ENCODE peak calls at places on chromosomes 16 and 17, in seven cellular contexts. R is IMR-90, Q is mesendoderm, S is H9, V is mesenchymal stem cell, Y is trophoblast cell, A is H1. I is an unnamed sample.

GRCh38 chr17:80658821-80659220 is 114.2 kb downstream of the RPTOR start:
- DNase-seq in R (no peak), Q (no peak), S (no peak), V (no peak), Y (no peak), A (no peak), I (no peak)

GRCh38 chr17:4945176-4945943 is 3.0 kb downstream of the PFN1 start:
- DNase-seq in R (peak), Q (peak), S (peak), V (peak), Y (peak), A (no peak), I (no peak)

GRCh38 chr17:67290244-67290993 is 45.4 kb upstream of the HELZ start:
- DNase-seq in R (no peak), Q (no peak), S (no peak), V (no peak), Y (no peak), A (no peak), I (no peak)

GRCh38 chr16:29840240-29840639 is 20.0 kb downstream of the MVP start:
- DNase-seq in R (no peak), Q (no peak), S (no peak), V (no peak), Y (no peak), A (no peak), I (no peak)

GRCh38 chr16:54597222-54597621 is 310.6 kb upstream of the IRX3 start:
- DNase-seq in R (no peak), Q (no peak), S (no peak), V (no peak), Y (no peak), A (no peak), I (no peak)

GRCh38 chr16:59356144-59356543 is 622.0 kb upstream of the GOT2 start:
- DNase-seq in R (no peak), Q (no peak), S (no peak), V (no peak), Y (no peak), A (no peak), I (no peak)

GRCh38 chr17:62987136-62987535 is 21.1 kb downstream of the TANC2 start:
- DNase-seq in R (no peak), Q (peak), S (peak), V (no peak), Y (no peak), A (no peak), I (no peak)

GRCh38 chr17:72237223-72237622 is 116.4 kb downstream of the SOX9 start:
- DNase-seq in R (no peak), Q (no peak), S (peak), V (no peak), Y (no peak), A (no peak), I (no peak)

GRCh38 chr17:21075739-21076085 is 32.9 kb upstream of the USP22 start:
- DNase-seq in R (no peak), Q (no peak), S (no peak), V (no peak), Y (peak), A (no peak), I (no peak)
- H2BK5ac ChIP-seq in R (no peak), Q (no peak), S (no peak), V (no peak), Y (no peak), A (no peak), I (no peak)

DNA sequence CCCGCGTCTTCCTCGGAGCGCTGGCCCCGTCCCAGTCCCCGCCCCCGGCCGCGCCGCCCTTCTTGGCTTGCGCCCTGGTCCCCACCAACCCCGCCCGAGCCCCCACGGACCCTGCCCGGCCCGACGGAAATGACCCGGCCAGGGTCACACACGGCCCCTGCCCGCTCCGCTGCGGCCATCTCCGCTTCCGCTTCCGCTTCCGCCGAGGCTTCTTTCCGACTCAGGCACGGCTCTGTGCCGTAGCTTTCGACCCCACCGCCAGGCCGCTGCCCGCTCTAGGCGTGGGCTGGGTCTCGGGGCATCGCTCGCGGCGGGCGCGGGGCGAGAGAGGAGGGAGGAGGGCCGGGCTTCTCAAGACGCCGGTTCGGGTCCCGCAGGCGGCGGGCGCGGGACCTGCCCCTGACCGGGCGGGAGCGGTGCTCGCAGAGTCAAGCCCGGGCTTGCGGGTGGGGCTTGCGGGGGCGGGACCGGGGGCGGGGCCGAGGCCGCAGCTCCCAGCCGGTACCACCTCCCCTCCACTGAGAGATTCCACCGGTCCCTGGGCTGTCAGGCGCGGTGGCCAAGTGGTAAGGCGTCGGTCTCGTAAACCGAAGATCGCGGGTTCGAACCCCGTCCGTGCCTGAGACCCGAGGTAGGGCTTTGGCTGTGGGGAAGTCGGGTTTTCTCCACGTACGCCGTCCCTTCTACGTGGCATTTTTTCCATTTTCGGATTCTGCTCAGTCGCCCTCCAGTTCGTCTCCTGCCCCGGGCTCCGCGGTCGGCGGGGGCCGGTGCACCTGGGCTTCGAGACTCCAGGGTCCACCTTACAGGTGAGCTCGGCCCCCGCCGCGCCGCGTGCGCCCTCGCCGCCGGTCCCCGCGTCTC is 158.3 kb downstream of the RAB11FIP4 start:
- DNase-seq in R (peak), Q (peak), S (peak), V (peak), Y (peak), A (peak), I (peak)
- H3K9ac ChIP-seq in R (peak), Q (peak), S (no peak), V (peak), Y (peak), A (no peak), I (peak)

GRCh38 chr17:69417545-69418483 is 3.3 kb downstream of the MAP2K6 start:
- DNase-seq in R (no peak), Q (no peak), S (no peak), V (no peak), Y (no peak), A (no peak), I (no peak)
- H4K8ac ChIP-seq in R (no peak), Q (no peak), S (no peak), V (no peak), Y (no peak), A (no peak), I (no peak)

GRCh38 chr17:58282442-58282841 is 1.7 kb upstream of the MPO start:
- DNase-seq in R (no peak), Q (no peak), S (no peak), V (no peak), Y (no peak), A (no peak), I (no peak)
- H2BK5ac ChIP-seq in R (no peak), Q (no peak), S (no peak), V (no peak), Y (no peak), A (no peak), I (no peak)

DNA sequence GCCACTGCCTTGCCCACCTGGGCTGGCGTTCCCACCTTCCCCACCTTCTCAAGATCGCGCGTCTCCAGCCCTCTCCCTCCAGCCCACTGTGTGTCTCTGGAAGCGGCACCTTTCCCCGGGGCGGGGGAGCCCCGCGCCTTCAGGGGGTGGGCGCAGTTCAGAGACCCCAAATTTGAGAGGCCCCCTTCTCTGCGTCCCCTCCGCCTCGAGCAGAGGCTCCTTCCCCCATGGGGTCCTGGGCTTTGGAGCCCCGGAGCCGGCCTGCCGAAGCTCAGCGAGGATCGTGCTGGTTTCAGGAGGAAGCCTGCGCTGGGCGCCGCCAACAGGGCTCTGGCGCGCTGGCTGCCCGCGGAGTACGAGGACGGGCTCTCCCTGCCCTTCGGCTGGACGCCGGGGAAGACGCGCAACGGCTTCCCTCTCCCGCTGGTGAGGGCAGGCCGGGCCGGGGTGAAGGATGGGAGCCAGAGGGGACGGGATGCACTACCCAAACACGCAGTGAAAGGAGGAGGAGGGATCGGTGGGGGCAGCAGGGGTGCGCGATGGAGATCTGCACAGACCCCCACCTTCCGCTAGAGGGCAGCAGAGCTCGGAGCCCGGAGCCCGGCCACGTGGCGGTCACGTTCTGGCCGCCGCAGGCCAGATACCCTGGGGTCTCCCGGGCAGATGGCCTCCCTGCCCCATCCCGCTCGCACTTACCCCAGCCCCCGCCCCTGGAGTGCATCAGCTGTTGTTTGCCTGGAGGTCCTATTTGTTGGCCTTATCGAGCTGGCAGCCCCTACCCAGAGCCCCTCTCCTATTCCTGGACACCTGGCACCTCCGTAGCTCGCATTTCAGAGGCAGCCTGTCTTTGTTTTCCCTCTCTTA is 11.1 kb downstream of the LPO start:
- DNase-seq in R (peak), Q (peak), S (peak), V (peak), Y (peak), A (no peak), I (peak)
- H3K9ac ChIP-seq in R (peak), Q (peak), S (no peak), V (peak), Y (no peak), A (no peak), I (peak)

DNA sequence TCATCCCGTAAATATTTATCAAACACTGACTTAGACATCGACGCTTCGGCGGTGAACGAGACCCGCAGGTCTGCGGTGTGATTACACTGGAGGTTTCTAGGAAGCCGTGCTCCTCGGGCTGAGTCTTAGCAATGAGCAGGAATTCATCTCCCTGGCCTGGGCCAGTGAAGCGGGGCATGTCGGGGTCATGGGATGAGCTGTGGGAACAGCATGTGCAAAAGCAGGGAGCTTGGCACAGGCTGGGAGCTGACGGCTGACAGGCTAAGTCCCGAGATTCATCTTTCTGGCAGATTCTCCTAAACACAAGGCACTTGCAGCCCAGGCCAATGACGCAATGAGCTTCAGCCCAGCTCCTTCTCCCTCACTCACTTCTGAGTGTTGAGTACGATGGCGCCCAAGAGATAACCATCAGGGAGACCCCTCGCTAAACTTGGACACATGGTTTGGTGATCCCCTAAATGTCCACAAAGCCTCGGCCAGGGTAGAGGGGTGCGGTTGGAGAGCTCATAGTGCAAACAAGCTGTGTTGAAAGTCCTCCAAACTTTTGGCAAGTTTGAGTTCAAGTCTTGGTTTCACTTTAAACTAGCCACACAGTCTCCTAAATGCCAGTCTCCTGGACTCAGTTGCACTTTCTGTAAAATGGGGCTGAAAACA is 12.8 kb downstream of the CRISPLD2 start:
- DNase-seq in R (peak), Q (no peak), S (no peak), V (peak), Y (peak), A (no peak), I (no peak)
- H4K8ac ChIP-seq in R (peak), Q (no peak), S (no peak), V (peak), Y (no peak), A (no peak), I (no peak)

DNA sequence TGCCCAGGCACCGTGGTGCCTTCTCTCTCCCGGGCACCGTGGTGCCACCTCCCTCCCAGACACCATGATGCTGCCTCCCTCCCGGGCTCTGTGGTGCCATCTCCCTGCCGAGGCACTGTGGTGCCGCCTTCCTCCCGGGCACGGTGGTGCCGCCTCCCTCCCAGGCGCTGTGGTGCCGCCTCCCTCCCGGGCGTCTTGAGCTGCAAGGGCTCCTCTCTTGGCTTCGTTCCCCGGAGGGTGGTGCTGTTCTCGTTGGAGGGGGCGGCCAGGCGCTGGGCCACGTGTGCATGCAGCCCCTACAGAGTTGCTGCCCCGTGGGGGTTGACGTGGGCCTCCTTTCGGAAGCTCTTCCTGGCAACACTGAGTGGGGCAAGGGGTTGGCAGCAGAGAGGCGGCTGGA is 8.2 kb downstream of the CENPX start:
- DNase-seq in R (no peak), Q (no peak), S (no peak), V (no peak), Y (no peak), A (no peak), I (no peak)
- H2BK5ac ChIP-seq in R (no peak), Q (no peak), S (no peak), V (no peak), Y (no peak), A (no peak), I (peak)